ENCODE peak calls at places on chromosomes 6 and 20, in five cellular contexts. O is H9, Q is neuronal stem cell, F is H1, W is trophoblast cell. A is an unnamed sample.

GRCh38 chr6:34064675-34065074 is 81.2 kb downstream of the GRM4 start:
- DNase-seq in W (no peak), F (no peak), O (no peak), Q (no peak), A (no peak)

GRCh38 chr6:99092461-99092860 is 144.7 kb upstream of the FBXL4 start:
- DNase-seq in W (no peak), Q (no peak), F (no peak), O (no peak), A (no peak)

GRCh38 chr6:169890049-169890448 is 138.6 kb downstream of the ERMARD start:
- DNase-seq in O (no peak), W (no peak), Q (no peak), F (no peak), A (peak)

GRCh38 chr6:164640946-164641345 is 668.5 kb downstream of the C6orf118 start:
- DNase-seq in O (no peak), W (peak), F (no peak), Q (no peak), A (no peak)

GRCh38 chr6:167736486-167737204 is 90.1 kb upstream of the AFDN start:
- DNase-seq in W (no peak), O (no peak), Q (no peak), F (no peak), A (peak)

GRCh38 chr6:140462495-140463311 is 1088.3 kb upstream of the CITED2 start:
- DNase-seq in F (no peak), O (no peak), W (peak), Q (no peak), A (peak)

GRCh38 chr6:30776361-30777223 is 32.2 kb upstream of the IER3 start:
- DNase-seq in F (no peak), W (no peak), O (no peak), Q (no peak), A (no peak)

GRCh38 chr6:166450167-166450873 is 67.6 kb upstream of the MPC1 start:
- DNase-seq in O (no peak), F (no peak), Q (no peak), W (no peak), A (no peak)

GRCh38 chr6:158870418-158870957 is 51.3 kb upstream of the EZR start:
- DNase-seq in O (no peak), W (no peak), F (no peak), Q (no peak), A (no peak)

GRCh38 chr20:63752411-63753101 is 13.0 kb downstream of the SLC2A4RG start:
- DNase-seq in W (no peak), O (peak), F (no peak), Q (no peak), A (no peak)

DNA sequence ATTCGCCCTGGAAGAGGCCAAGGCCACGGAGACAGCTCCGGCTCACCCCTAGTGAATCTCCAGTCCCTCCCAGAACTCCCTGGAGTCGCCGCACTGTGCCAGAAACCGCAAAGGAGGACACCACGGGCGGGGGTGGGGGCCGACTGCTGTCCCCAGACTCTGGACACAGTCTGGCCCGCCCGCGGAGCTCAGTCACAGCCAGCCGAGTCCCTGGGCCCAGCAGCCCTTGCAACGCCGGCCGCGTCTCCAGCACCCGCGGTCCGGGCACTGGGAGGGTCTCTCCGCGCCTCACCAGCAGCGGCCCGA is 541 bp downstream of the PEX6 start:
- DNase-seq in F (peak), O (peak), Q (no peak), W (peak), A (peak)
- H3K23ac ChIP-seq in F (no peak), O (no peak), Q (peak), W (no peak), A (no peak)

GRCh38 chr6:44258325-44258863 is 1.1 kb upstream of the SLC35B2 start:
- DNase-seq in O (no peak), F (no peak), W (no peak), Q (no peak), A (no peak)
- H3K4me2 ChIP-seq in O (no peak), F (peak), W (no peak), Q (no peak), A (no peak)

GRCh38 chr6:113205563-113205962 is 651.6 kb upstream of the MARCKS start:
- DNase-seq in W (peak), Q (no peak), F (no peak), O (no peak), A (no peak)
- H2BK12ac ChIP-seq in W (no peak), Q (no peak), F (no peak), O (no peak), A (no peak)

GRCh38 chr6:2827112-2827511 is 14.6 kb downstream of the SERPINB1 start:
- DNase-seq in W (no peak), F (no peak), O (no peak), Q (no peak), A (no peak)

GRCh38 chr6:2830183-2830582 is 11.5 kb downstream of the SERPINB1 start:
- DNase-seq in W (no peak), F (no peak), O (no peak), Q (no peak), A (no peak)

GRCh38 chr6:2831392-2831791 is 10.3 kb downstream of the SERPINB1 start:
- DNase-seq in O (no peak), W (no peak), F (no peak), Q (no peak), A (no peak)

GRCh38 chr6:2829253-2829652 is 12.4 kb downstream of the SERPINB1 start:
- DNase-seq in O (no peak), Q (no peak), F (no peak), W (no peak), A (no peak)

DNA sequence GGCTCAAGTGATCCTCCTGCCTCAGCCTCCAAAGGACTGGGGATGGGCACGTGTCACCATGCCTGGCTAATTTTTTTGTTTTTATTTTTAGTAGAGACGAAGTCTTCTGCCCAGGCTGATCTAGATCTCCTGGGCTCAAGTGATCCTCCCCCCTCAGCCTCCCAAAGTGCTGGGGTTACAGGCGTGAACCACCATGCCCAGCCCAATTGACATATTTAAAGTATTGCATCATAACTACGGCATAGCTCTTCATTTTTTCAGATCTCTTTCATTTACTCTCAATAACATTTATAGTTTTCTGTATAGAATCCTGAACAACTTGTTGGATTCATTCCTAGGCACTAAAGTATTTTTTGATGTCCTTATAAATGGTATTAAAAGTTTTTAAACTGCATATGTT is 13.0 kb downstream of the SERPINB1 start:
- DNase-seq in F (no peak), Q (no peak), W (no peak), O (no peak), A (no peak)
- H3K23ac ChIP-seq in F (no peak), Q (no peak), W (no peak), O (no peak), A (no peak)

DNA sequence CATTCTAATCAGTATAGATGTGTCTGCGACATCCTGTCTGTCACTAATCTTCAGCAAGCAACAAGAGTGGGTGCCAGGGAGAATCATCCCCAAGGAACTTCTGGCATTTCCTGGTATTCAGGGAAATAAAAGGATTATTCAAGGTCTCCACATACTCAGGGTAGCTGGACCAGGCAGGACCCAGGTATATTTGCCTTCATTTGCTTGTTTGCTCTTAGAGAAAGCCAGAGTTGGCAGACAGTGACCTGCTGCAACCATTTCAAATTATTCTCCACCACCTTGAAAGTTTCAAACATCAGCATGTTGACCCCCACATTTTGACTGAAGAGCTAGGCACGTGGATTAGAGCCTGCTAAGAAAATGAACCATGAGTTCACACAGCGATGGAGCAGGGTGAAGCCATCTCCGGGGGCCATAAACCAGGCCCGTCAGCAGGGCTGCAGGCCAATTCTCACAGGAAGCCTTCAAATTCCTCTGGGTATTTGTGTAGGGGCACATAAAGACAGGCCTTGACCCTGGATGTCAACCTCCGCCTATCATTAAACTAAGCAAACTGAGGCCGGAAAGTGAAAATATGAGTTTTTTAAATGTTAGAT is 33.0 kb downstream of the TRAM2 start:
- DNase-seq in O (no peak), W (no peak), F (no peak), Q (no peak), A (peak)
- H3K4me2 ChIP-seq in O (no peak), W (no peak), F (no peak), Q (no peak), A (peak)

GRCh38 chr6:118401325-118401998 is 146.6 kb upstream of the PLN start:
- DNase-seq in F (no peak), O (no peak), Q (no peak), W (no peak), A (no peak)

GRCh38 chr6:118400098-118400497 is 148.0 kb upstream of the PLN start:
- DNase-seq in O (no peak), F (no peak), Q (no peak), W (no peak), A (no peak)

GRCh38 chr6:118400582-118400981 is 147.5 kb upstream of the PLN start:
- DNase-seq in O (no peak), W (no peak), F (no peak), Q (no peak), A (peak)

GRCh38 chr6:118397653-118398052 is 150.4 kb upstream of the PLN start:
- DNase-seq in W (no peak), O (no peak), Q (no peak), F (no peak), A (no peak)

GRCh38 chr6:118398066-118398465 is 150.0 kb upstream of the PLN start:
- DNase-seq in W (no peak), Q (no peak), O (no peak), F (no peak), A (no peak)
- H2BK12ac ChIP-seq in W (no peak), Q (no peak), O (no peak), F (no peak), A (no peak)

GRCh38 chr6:22877946-22878705 is 308.8 kb downstream of the HDGFL1 start:
- DNase-seq in Q (no peak), F (no peak), W (peak), O (peak), A (peak)
- H3K23ac ChIP-seq in Q (no peak), F (no peak), W (no peak), O (no peak), A (no peak)